ENCODE peak calls at places on chromosome 19, in ten cellular contexts. X, J, P, V, E, F, O, D, Y and B are unnamed samples.

GRCh38 chr19:45275370-45275971 is 24.4 kb downstream of the MARK4 start:
- DNase-seq in J (no peak), F (no peak), P (no peak), V (no peak), Y (no peak), X (peak), D (no peak), O (peak), E (no peak), B (peak)

GRCh38 chr19:17075860-17076538 is 422 bp downstream of the MYO9B start:
- DNase-seq in X (peak), F (peak), V (no peak), J (peak), D (no peak), Y (no peak), O (peak), P (peak), E (no peak), B (peak)

GRCh38 chr19:3608750-3609322 is 2.2 kb upstream of the TBXA2R start:
- DNase-seq in V (no peak), P (no peak), O (no peak), J (peak), D (no peak), X (no peak), Y (no peak), E (no peak), F (no peak), B (no peak)

GRCh38 chr19:29712744-29713516 is 2.1 kb downstream of the C19orf12 start:
- DNase-seq in J (no peak), D (no peak), X (no peak), Y (no peak), E (no peak), F (no peak), P (no peak), O (no peak), V (no peak), B (no peak)

GRCh38 chr19:48703316-48703715 is 7.5 kb downstream of the FUT2 start:
- DNase-seq in Y (no peak), V (no peak), F (no peak), J (no peak), P (no peak), X (no peak), D (no peak), O (no peak), E (no peak), B (no peak)

GRCh38 chr19:36196249-36196648 is 18.2 kb downstream of the ZNF565 start:
- DNase-seq in D (no peak), X (no peak), E (no peak), F (no peak), P (no peak), Y (no peak), V (no peak), O (no peak), J (no peak), B (no peak)

GRCh38 chr19:641702-642101 is 2.0 kb downstream of the FGF22 start:
- DNase-seq in X (no peak), F (no peak), O (no peak), E (no peak), V (no peak), D (no peak), J (no peak), P (no peak), Y (no peak), B (no peak)

GRCh38 chr19:34310494-34310981 is 54.5 kb upstream of the GPI start:
- DNase-seq in D (no peak), P (peak), Y (no peak), F (no peak), O (no peak), J (no peak), V (no peak), E (no peak), X (no peak), B (no peak)

GRCh38 chr19:47228937-47229673 is 1.9 kb downstream of the BBC3 start:
- DNase-seq in P (no peak), X (peak), O (peak), V (no peak), E (no peak), F (no peak), D (no peak), Y (no peak), J (peak), B (peak)

GRCh38 chr19:49421039-49421877 is 2.0 kb downstream of the PTH2 start:
- DNase-seq in D (peak), Y (no peak), P (peak), E (no peak), F (peak), V (no peak), O (peak), X (peak), J (peak), B (peak)

GRCh38 chr19:3767050-3767449 is 4.6 kb downstream of the MRPL54 start:
- DNase-seq in Y (no peak), O (no peak), V (no peak), J (no peak), P (no peak), F (no peak), E (no peak), D (no peak), X (no peak), B (no peak)

GRCh38 chr19:34066007-34066656 is 106.2 kb upstream of the LSM14A start:
- DNase-seq in J (no peak), Y (no peak), D (no peak), O (no peak), V (no peak), P (no peak), X (no peak), F (no peak), E (no peak), B (no peak)

GRCh38 chr19:439167-439900 is 21.5 kb downstream of the SHC2 start:
- DNase-seq in V (no peak), E (no peak), Y (no peak), D (no peak), X (no peak), P (no peak), O (no peak), F (no peak), J (no peak), B (no peak)

GRCh38 chr19:35721374-35721773 is 3.6 kb downstream of the KMT2B start:
- DNase-seq in O (no peak), V (no peak), X (no peak), Y (no peak), D (no peak), J (no peak), E (no peak), F (no peak), P (no peak), B (no peak)

GRCh38 chr19:55474269-55475265 is 1.9 kb upstream of the ZNF628 start:
- DNase-seq in P (peak), E (no peak), F (no peak), O (no peak), J (peak), Y (no peak), V (no peak), D (no peak), X (no peak), B (no peak)

GRCh38 chr19:39805120-39805519 is 26.5 kb downstream of the LEUTX start:
- DNase-seq in O (peak), F (no peak), Y (no peak), X (peak), V (no peak), J (no peak), P (peak), E (no peak), D (no peak), B (peak)

GRCh38 chr19:6126335-6126974 is 9.0 kb upstream of the ACSBG2 start:
- DNase-seq in F (no peak), V (no peak), Y (no peak), P (no peak), J (peak), X (peak), D (no peak), E (peak), O (peak), B (peak)

DNA sequence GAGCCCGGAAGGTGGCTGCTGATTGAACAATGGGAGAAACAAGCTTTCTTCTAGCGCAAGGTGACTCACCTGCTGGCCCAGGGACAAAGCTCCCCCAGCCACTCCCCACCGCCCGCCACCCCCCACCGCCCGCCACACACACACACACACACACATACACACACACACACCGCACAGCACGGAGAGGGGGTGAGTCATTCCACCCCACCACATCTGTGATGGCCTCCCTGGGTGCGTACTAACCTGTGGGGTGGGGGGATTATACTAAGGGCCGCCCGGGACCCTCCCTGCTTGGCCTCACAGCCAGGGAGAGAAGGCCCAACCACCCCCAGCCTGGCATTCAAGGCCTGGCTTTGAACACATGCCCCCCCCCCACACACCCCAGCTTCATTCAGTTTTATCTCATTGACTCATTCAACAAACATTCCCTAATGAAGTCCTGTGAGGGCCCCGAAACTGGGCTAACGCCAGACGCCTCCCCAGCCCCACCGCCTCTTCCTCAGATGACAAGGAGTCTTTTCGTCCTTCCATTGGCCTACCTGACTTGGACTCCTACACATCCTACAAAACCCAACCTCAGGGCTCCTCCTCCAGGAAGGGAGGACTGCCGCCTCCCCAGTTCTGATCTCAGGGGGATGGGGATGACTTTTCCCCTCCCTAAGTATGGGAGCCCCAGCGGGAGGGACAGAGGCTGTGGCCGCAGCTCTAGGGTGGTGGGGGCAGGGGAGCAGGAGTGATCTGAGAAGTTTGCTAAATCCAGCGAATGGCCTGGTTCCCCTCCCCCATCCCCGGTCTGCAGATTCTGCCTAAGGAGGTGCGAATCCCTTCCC is 5.8 kb upstream of the ONECUT3 start:
- DNase-seq in V (no peak), E (no peak), O (peak), J (peak), P (no peak), F (no peak), X (peak), Y (peak), D (no peak), B (no peak)
- H3K4me3 ChIP-seq in V (no peak), E (no peak), O (no peak), J (no peak), P (no peak), F (no peak), X (no peak), Y (no peak), D (no peak), B (no peak)

DNA sequence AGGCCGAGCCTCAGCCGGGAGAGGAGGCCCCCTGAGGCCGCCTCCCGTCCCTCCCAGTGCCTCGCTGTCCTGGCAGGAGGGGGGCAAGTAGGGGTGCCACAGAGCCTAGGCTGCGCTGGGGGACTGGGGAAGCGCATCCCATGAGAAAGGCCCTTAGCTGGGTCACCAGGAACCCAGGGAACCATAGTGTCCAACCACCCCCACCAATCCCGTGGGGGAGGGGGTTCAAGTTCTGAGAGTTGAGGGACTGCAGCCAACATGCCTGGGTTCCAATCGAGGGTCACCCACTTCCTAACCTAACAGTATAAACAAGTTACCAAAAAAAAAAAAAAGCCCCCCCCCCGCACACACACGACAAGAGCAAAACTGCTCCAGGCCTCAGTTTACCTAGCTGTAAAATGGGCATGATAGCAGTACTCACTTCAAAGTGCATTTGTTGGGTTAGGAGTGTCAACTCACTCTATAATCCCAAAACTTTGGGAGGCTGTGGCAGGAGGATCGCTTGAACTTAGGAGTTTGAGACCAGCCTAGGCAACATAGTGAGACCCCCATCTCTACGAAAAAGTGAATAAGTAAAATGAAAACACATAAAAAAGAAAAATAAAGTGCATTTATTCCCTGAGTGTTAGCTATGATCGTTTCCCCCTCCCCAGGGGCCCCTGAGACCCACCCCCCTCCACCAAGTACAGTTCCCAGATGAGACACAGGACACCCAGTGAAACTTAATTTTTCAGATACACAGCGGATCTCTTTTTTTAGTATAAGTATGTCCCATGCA is 28.8 kb upstream of the NANOS3 start:
- DNase-seq in E (no peak), P (no peak), J (no peak), Y (no peak), O (no peak), F (no peak), X (no peak), D (no peak), V (no peak), B (no peak)
- H3K4me3 ChIP-seq in E (peak), P (peak), J (no peak), Y (peak), O (no peak), F (peak), X (peak), D (peak), V (peak), B (peak)

GRCh38 chr19:21151460-21151859 is 9.6 kb downstream of the ZNF431 start:
- DNase-seq in D (no peak), X (no peak), V (no peak), J (no peak), F (no peak), O (no peak), Y (no peak), P (no peak), E (no peak), B (no peak)
- H3K4me3 ChIP-seq in D (no peak), X (no peak), V (no peak), J (no peak), F (no peak), O (no peak), Y (no peak), P (no peak), E (no peak), B (no peak)

GRCh38 chr19:18086590-18087138 is at the start of gene IL12RB1:
- DNase-seq in E (no peak), Y (no peak), V (no peak), F (no peak), D (no peak), O (no peak), X (no peak), P (no peak), J (no peak), B (no peak)

GRCh38 chr19:18083929-18084684 is 2.6 kb downstream of the IL12RB1 start:
- DNase-seq in E (no peak), F (no peak), V (no peak), J (no peak), P (no peak), O (no peak), X (no peak), D (no peak), Y (no peak), B (no peak)

GRCh38 chr19:18090545-18091216 is 3.9 kb upstream of the IL12RB1 start:
- DNase-seq in P (no peak), E (no peak), X (peak), Y (no peak), J (peak), F (no peak), O (peak), V (no peak), D (no peak), B (no peak)

GRCh38 chr19:18089726-18090125 is 3.0 kb upstream of the IL12RB1 start:
- DNase-seq in O (no peak), X (no peak), E (no peak), V (no peak), F (no peak), P (no peak), D (no peak), Y (no peak), J (no peak), B (no peak)

GRCh38 chr19:18085702-18086457 is 854 bp downstream of the IL12RB1 start:
- DNase-seq in D (no peak), E (no peak), P (no peak), F (no peak), Y (no peak), X (peak), V (no peak), O (no peak), J (no peak), B (no peak)
- H3K4me3 ChIP-seq in D (no peak), E (no peak), P (no peak), F (no peak), Y (no peak), X (no peak), V (no peak), O (no peak), J (no peak), B (no peak)

GRCh38 chr19:4913996-4914735 is 4.9 kb downstream of the UHRF1 start:
- DNase-seq in Y (no peak), F (no peak), V (no peak), X (no peak), D (no peak), E (no peak), P (no peak), O (peak), J (no peak), B (no peak)

GRCh38 chr19:4914736-4915501 is 5.6 kb downstream of the UHRF1 start:
- DNase-seq in P (no peak), O (peak), F (no peak), V (no peak), Y (peak), D (no peak), J (peak), E (peak), X (peak), B (peak)

GRCh38 chr19:4911786-4912672 is 2.7 kb downstream of the UHRF1 start:
- DNase-seq in J (peak), X (peak), V (peak), Y (peak), F (peak), D (no peak), P (peak), O (peak), E (peak), B (peak)

GRCh38 chr19:4911314-4911713 is 2.0 kb downstream of the UHRF1 start:
- DNase-seq in Y (no peak), P (no peak), X (no peak), J (no peak), V (no peak), E (no peak), F (no peak), O (peak), D (no peak), B (no peak)

GRCh38 chr19:4916292-4917082 is 7.2 kb downstream of the UHRF1 start:
- DNase-seq in E (no peak), F (no peak), V (no peak), D (no peak), P (no peak), X (no peak), Y (no peak), O (no peak), J (no peak), B (no peak)
- H3K4me3 ChIP-seq in E (no peak), F (no peak), V (no peak), D (no peak), P (no peak), X (no peak), Y (no peak), O (no peak), J (no peak), B (no peak)